ENCODE peak calls at places on chromosome 1, in four cellular contexts. L is neuronal stem cell; B is HEK293T; S is stimulated activated CD8-positive, alpha-beta memory T cell treated with anti-CD3 and anti-CD28 coated beads, Interleukin-15, amount 100 ng/mL, for 4 hours. U is an unnamed sample.
A peak's percentile ranks its signal among the peaks of the same experiment; 100 is the strongest.

GRCh38 chr1:31376374-31377134 is 3.7 kb upstream of the FABP3 start:
- DNase-seq in S (no peak), L (peak; percentile 36), B (no peak), U (peak; percentile 23)

GRCh38 chr1:68370101-68370915 is 79.4 kb downstream of the RPE65 start:
- DNase-seq in S (no peak), B (no peak), L (no peak), U (no peak)

GRCh38 chr1:41578712-41579335 is 94.3 kb upstream of the EDN2 start:
- DNase-seq in S (no peak), L (no peak), B (peak; percentile 62), U (no peak)

GRCh38 chr1:174968750-174969244 is 30.9 kb upstream of the CACYBP start:
- DNase-seq in B (no peak), L (no peak), S (no peak), U (no peak)

GRCh38 chr1:10899490-10900264 is 103.2 kb upstream of the CASZ1 start:
- DNase-seq in L (no peak), B (no peak), S (no peak), U (no peak)

GRCh38 chr1:52102336-52103013 is 39.4 kb upstream of the ZFYVE9 start:
- DNase-seq in L (no peak), B (no peak), S (no peak), U (no peak)

GRCh38 chr1:40691538-40692428 is at the start of gene NFYC:
- DNase-seq in B (peak; percentile 96), L (peak; percentile 99), S (peak; percentile 92), U (peak; percentile 94)

GRCh38 chr1:114330451-114330983 is 176.8 kb upstream of the SYT6 start:
- DNase-seq in B (no peak), S (no peak), L (no peak), U (no peak)

GRCh38 chr1:177033628-177034027 is 130.9 kb downstream of the ASTN1 start:
- DNase-seq in S (no peak), B (no peak), L (no peak), U (no peak)

GRCh38 chr1:165833358-165833757 is 5.9 kb downstream of the UCK2 start:
- DNase-seq in S (no peak), B (no peak), L (no peak), U (no peak)

GRCh38 chr1:188355082-188355481 is 1526.3 kb downstream of the PLA2G4A start:
- DNase-seq in S (no peak), B (peak; percentile 16), L (no peak), U (no peak)